ENCODE peak calls at places on chromosomes 6 and 20, in nine cellular contexts. H, J, G, R, C, W, B, X and F are unnamed samples. For H3K79me2, the result is how much of the 10 kb centered on the place peaks cover.

GRCh38 chr6:82331031-82331773 is 32.4 kb upstream of the TPBG start:
- DNase-seq in R (peak), G (peak), H (peak), X (no peak), W (no peak), J (peak), C (peak), B (peak), F (peak)

GRCh38 chr20:18794428-18794787 is 19.2 kb upstream of the SCP2D1 start:
- DNase-seq in G (no peak), B (no peak), C (no peak), X (no peak), H (no peak), J (no peak), W (no peak), R (no peak), F (no peak)

GRCh38 chr6:14549319-14549770 is 431.8 kb downstream of the CD83 start:
- DNase-seq in R (peak), X (no peak), B (no peak), C (no peak), W (peak), J (peak), G (no peak), H (peak), F (no peak)

GRCh38 chr6:120198033-120198432 is 848.5 kb upstream of the MAN1A1 start:
- DNase-seq in G (peak), R (no peak), B (no peak), H (peak), C (no peak), X (no peak), J (peak), W (no peak), F (peak)

GRCh38 chr6:34391023-34391485 is 1.4 kb downstream of the NUDT3 start:
- DNase-seq in H (peak), W (peak), J (no peak), G (peak), X (no peak), C (no peak), R (peak), B (peak), F (peak)

GRCh38 chr6:146546440-146546839 is 2.8 kb downstream of the RAB32 start:
- DNase-seq in J (no peak), B (peak), H (peak), G (peak), R (peak), C (peak), W (no peak), X (no peak), F (peak)

GRCh38 chr6:149266659-149267058 is 50.9 kb upstream of the TAB2 start:
- DNase-seq in W (no peak), H (no peak), J (no peak), G (no peak), C (no peak), B (no peak), R (no peak), X (no peak), F (no peak)

GRCh38 chr6:87922947-87923330 is 124.7 kb upstream of the SPACA1 start:
- DNase-seq in R (no peak), X (no peak), B (no peak), J (no peak), G (no peak), H (no peak), C (no peak), W (peak), F (no peak)

GRCh38 chr6:10954590-10955010 is 67.7 kb downstream of the SYCP2L start:
- DNase-seq in B (peak), R (peak), X (peak), W (peak), G (peak), J (peak), H (peak), C (peak), F (peak)

DNA sequence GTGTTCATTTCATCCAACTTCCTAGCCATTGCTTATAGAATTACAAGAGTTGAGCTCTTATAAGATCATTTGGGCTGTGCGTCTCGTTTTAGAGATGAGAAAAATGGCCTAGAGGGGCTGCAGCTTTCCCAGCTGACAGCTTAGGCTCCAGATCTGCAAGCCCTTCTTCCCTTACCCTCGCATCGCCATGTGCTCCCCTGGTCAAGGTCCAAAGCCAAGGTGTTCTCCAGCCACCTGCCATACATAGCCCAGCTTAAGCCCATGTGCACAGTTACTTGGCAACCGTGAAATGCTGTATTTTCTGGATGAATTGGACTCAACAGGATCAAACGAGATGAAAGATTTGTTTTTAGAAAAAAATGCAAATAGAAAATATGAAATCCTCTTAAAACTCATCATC is 7.9 kb downstream of the MAP3K4 start:
- DNase-seq in J (no peak), X (no peak), W (no peak), C (no peak), B (no peak), H (no peak), G (no peak), R (no peak), F (no peak)
- H3K79me2 ChIP-seq in J (half or more), X (half or more), W (under half), C (half or more), B (under half), H (half or more), G (half or more), R (half or more), F (under half)

GRCh38 chr6:151241853-151242252 is 2.1 kb downstream of the AKAP12 start:
- DNase-seq in H (no peak), X (no peak), B (no peak), J (no peak), C (no peak), W (no peak), R (no peak), G (no peak), F (no peak)
- H2AFZ ChIP-seq in H (no peak), X (no peak), B (peak), J (no peak), C (no peak), W (no peak), R (no peak), G (no peak), F (no peak)

GRCh38 chr6:109096198-109096597 is 891 bp downstream of the CEP57L1 start:
- DNase-seq in H (no peak), C (no peak), G (no peak), B (no peak), X (no peak), J (no peak), R (no peak), W (no peak), F (no peak)
- H3K79me2 ChIP-seq in H (half or more), C (under half), G (half or more), B (half or more), X (under half), J (under half), R (under half), W (under half), F (half or more)

GRCh38 chr20:57051096-57051495 is 215.3 kb downstream of the BMP7 start:
- DNase-seq in R (no peak), B (no peak), C (no peak), W (no peak), H (peak), X (no peak), G (no peak), J (no peak), F (no peak)

GRCh38 chr20:57048027-57048869 is 218.2 kb downstream of the BMP7 start:
- DNase-seq in B (peak), J (peak), H (peak), G (no peak), C (peak), W (peak), X (no peak), R (peak), F (no peak)

GRCh38 chr20:57049298-57049697 is 217.1 kb downstream of the BMP7 start:
- DNase-seq in C (no peak), G (no peak), H (no peak), R (no peak), W (no peak), B (no peak), X (no peak), J (no peak), F (no peak)

GRCh38 chr20:57043669-57044268 is 222.7 kb downstream of the BMP7 start:
- DNase-seq in W (no peak), C (no peak), J (no peak), B (no peak), G (no peak), R (no peak), X (no peak), H (no peak), F (no peak)

DNA sequence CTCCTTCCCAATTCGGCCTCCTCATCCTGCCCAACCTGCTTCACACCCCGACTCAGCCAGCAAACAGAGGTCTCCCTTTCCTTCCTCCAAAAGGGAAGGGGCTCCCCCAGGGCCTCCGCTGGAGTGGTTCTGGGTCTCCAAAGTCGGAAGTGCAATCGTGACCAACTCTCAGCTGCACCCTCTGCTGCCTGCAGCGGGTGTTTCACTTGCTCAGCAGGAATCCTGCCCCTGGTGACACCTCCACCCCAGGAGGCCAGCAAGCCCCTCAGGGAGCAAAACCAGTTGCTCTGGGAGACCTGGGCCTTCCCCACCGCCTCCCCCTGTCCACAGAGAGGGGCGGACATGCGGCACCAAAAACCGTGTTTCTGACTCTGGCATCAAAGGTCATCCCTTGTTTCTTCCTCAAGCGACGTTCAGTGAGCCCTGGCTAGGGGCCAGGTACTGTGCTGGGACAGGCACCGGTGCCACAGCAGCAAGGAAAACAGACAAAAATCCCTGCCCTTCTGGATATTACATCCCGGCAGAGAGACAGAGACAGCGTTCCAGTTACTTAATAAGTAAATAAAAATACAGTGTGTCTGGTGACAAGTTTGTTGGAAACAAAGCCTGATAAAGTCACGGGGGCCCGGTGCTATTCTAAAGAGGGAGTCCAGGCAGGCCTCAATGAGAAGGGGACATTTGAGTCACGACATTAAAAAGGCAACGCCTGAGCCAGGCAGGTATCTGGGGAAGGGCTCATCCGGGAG is 219.0 kb downstream of the BMP7 start:
- DNase-seq in B (peak), C (no peak), G (no peak), W (peak), H (no peak), R (no peak), J (no peak), X (no peak), F (no peak)
- H2AFZ ChIP-seq in B (peak), C (peak), G (no peak), W (no peak), H (no peak), R (no peak), J (no peak), X (no peak), F (no peak)

DNA sequence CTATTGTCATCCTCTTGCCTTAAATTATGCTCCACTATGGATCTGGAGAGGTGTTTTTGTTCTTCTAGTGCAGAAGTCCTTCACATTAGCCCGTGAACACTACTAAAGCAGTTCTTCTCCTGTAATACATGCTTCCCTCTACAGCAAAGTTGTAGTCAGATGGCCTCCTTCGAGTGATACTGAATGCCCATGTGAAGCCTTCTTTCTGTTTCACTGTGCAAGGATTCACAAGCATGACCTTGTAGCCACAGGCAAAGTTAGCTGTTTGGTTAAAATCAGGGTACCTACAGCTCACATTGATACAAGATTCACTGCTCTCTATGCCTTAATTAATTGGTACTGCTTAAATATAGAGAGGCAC is 47.6 kb downstream of the ARHGAP18 start:
- DNase-seq in R (no peak), B (no peak), W (no peak), C (no peak), G (no peak), H (no peak), J (no peak), X (no peak), F (no peak)
- H3K79me2 ChIP-seq in R (under half), B (under half), W (under half), C (half or more), G (half or more), H (half or more), J (under half), X (half or more), F (half or more)

DNA sequence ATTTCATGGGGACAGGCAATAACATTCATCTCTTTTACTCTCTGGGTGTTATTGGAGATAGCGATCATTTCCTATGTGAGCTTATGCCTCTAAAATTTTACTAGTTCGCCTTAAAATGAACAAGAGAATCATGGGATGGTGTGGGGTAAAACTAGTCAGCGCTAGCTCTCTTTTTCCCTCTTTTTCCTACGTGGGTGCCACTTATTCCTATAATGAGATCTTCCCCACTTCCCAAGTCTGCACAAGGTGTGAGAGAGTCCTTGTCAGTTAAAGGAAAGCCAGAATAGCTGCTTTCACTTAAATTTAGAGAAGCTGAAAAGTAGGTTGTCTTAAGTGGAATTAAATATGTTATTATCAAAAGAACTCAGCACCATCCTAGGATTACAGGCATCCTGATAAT is 173.2 kb upstream of the BMP5 start:
- DNase-seq in C (no peak), J (no peak), B (no peak), H (no peak), W (no peak), G (no peak), R (no peak), X (no peak), F (no peak)
- H2AFZ ChIP-seq in C (no peak), J (peak), B (no peak), H (no peak), W (no peak), G (no peak), R (peak), X (no peak), F (no peak)

GRCh38 chr6:30689022-30689865 is 1.5 kb downstream of the NRM start:
- DNase-seq in H (no peak), J (no peak), C (no peak), X (no peak), W (peak), B (no peak), R (no peak), G (no peak), F (no peak)
- H3K79me2 ChIP-seq in H (under half), J (under half), C (under half), X (under half), W (under half), B (under half), R (under half), G (half or more), F (half or more)